ENCODE peak calls at places on chromosomes 4 and X, in seven cellular contexts. One of them, this sample, is unnamed.

GRCh38 chrX:120446503-120446902 is 22.6 kb downstream of the LAMP2 start:
- DNase-seq in GM12892: no peak
- DNase-seq in H1: no peak
- DNase-seq in K562: no peak
- DNase-seq in SK-N-SH: no peak
- DNase-seq in HepG2: no peak
- DNase-seq in GM12878: no peak
- DNase-seq in this sample: no peak

GRCh38 chr4:89539374-89539773 is 231.8 kb upstream of the GPRIN3 start:
- DNase-seq in GM12892: no peak
- DNase-seq in H1: no peak
- DNase-seq in K562: no peak
- DNase-seq in SK-N-SH: no peak
- DNase-seq in HepG2: no peak
- DNase-seq in GM12878: no peak
- DNase-seq in this sample: no peak

GRCh38 chr4:165947019-165947418 is 74.0 kb downstream of the TLL1 start:
- DNase-seq in GM12892: no peak
- DNase-seq in H1: no peak
- DNase-seq in K562: no peak
- DNase-seq in SK-N-SH: no peak
- DNase-seq in HepG2: no peak
- DNase-seq in GM12878: no peak
- DNase-seq in this sample: no peak

GRCh38 chrX:133364201-133364600 is 51.1 kb downstream of the GPC4 start:
- DNase-seq in GM12892: no peak
- DNase-seq in H1: no peak
- DNase-seq in K562: no peak
- DNase-seq in SK-N-SH: no peak
- DNase-seq in HepG2: no peak
- DNase-seq in GM12878: no peak
- DNase-seq in this sample: no peak

GRCh38 chr4:76156635-76157034 is 8.4 kb upstream of the NUP54 start:
- DNase-seq in GM12892: no peak
- DNase-seq in H1: no peak
- DNase-seq in K562: no peak
- DNase-seq in SK-N-SH: no peak
- DNase-seq in HepG2: no peak
- DNase-seq in GM12878: no peak
- DNase-seq in this sample: no peak

GRCh38 chr4:147371661-147372060 is 109.2 kb upstream of the EDNRA start:
- DNase-seq in GM12892: no peak
- DNase-seq in H1: no peak
- DNase-seq in K562: no peak
- DNase-seq in SK-N-SH: no peak
- DNase-seq in HepG2: no peak
- DNase-seq in GM12878: no peak
- DNase-seq in this sample: no peak

GRCh38 chr4:153748378-153748777 is 11.4 kb downstream of the RNF175 start:
- DNase-seq in GM12892: no peak
- DNase-seq in H1: no peak
- DNase-seq in K562: no peak
- DNase-seq in SK-N-SH: peak
- DNase-seq in HepG2: no peak
- DNase-seq in GM12878: no peak
- DNase-seq in this sample: no peak

GRCh38 chr4:12538162-12538561 is 946.0 kb downstream of the RAB28 start:
- DNase-seq in GM12892: no peak
- DNase-seq in H1: no peak
- DNase-seq in K562: no peak
- DNase-seq in SK-N-SH: no peak
- DNase-seq in HepG2: no peak
- DNase-seq in GM12878: no peak
- DNase-seq in this sample: no peak

GRCh38 chr4:6420036-6420435 is 52.4 kb downstream of the PPP2R2C start:
- DNase-seq in GM12892: no peak
- DNase-seq in H1: no peak
- DNase-seq in K562: no peak
- DNase-seq in SK-N-SH: no peak
- DNase-seq in HepG2: no peak
- DNase-seq in GM12878: no peak
- DNase-seq in this sample: no peak

GRCh38 chrX:137028699-137029098 is 5.1 kb downstream of the GPR101 start:
- DNase-seq in GM12892: no peak
- DNase-seq in H1: no peak
- DNase-seq in K562: no peak
- DNase-seq in SK-N-SH: no peak
- DNase-seq in HepG2: no peak
- DNase-seq in GM12878: no peak
- DNase-seq in this sample: no peak

GRCh38 chr4:186553717-186554116 is 1.6 kb downstream of the MTNR1A start:
- DNase-seq in GM12892: no peak
- DNase-seq in H1: no peak
- DNase-seq in K562: no peak
- DNase-seq in SK-N-SH: no peak
- DNase-seq in HepG2: no peak
- DNase-seq in GM12878: no peak
- DNase-seq in this sample: no peak

GRCh38 chr4:186554890-186555827 is at the start of gene MTNR1A:
- DNase-seq in GM12892: no peak
- DNase-seq in H1: peak
- DNase-seq in K562: no peak
- DNase-seq in SK-N-SH: peak
- DNase-seq in HepG2: no peak
- DNase-seq in GM12878: no peak
- DNase-seq in this sample: no peak

GRCh38 chr4:186557061-186557460 is 1.7 kb upstream of the MTNR1A start:
- DNase-seq in GM12892: no peak
- DNase-seq in H1: no peak
- DNase-seq in K562: no peak
- DNase-seq in SK-N-SH: no peak
- DNase-seq in HepG2: no peak
- DNase-seq in GM12878: no peak
- DNase-seq in this sample: no peak

GRCh38 chr4:186551849-186552248 is 3.5 kb downstream of the MTNR1A start:
- DNase-seq in GM12892: no peak
- DNase-seq in H1: no peak
- DNase-seq in K562: no peak
- DNase-seq in SK-N-SH: no peak
- DNase-seq in HepG2: no peak
- DNase-seq in GM12878: no peak
- DNase-seq in this sample: no peak

GRCh38 chr4:186554485-186554884 is 882 bp downstream of the MTNR1A start:
- DNase-seq in GM12892: no peak
- DNase-seq in H1: no peak
- DNase-seq in K562: no peak
- DNase-seq in SK-N-SH: no peak
- DNase-seq in HepG2: peak
- DNase-seq in GM12878: no peak
- DNase-seq in this sample: no peak
- TF ChIP-seq POLR2AphosphoS5 in GM12892: no peak
- TF ChIP-seq POLR2AphosphoS5 in H1: no peak
- TF ChIP-seq POLR2AphosphoS5 in K562: no peak
- TF ChIP-seq POLR2AphosphoS5 in SK-N-SH: no peak
- TF ChIP-seq POLR2AphosphoS5 in HepG2: no peak
- TF ChIP-seq POLR2AphosphoS5 in GM12878: no peak
- TF ChIP-seq POLR2AphosphoS5 in this sample: no peak

GRCh38 chr4:37781134-37781455 is 45.4 kb upstream of the PGM2 start:
- DNase-seq in GM12892: no peak
- DNase-seq in H1: no peak
- DNase-seq in K562: no peak
- DNase-seq in SK-N-SH: no peak
- DNase-seq in HepG2: no peak
- DNase-seq in GM12878: no peak
- DNase-seq in this sample: no peak
- TF ChIP-seq TAF1 in GM12892: no peak
- TF ChIP-seq TAF1 in H1: no peak
- TF ChIP-seq TAF1 in K562: no peak
- TF ChIP-seq TAF1 in SK-N-SH: no peak
- TF ChIP-seq TAF1 in HepG2: no peak
- TF ChIP-seq TAF1 in GM12878: no peak
- TF ChIP-seq TAF1 in this sample: no peak

GRCh38 chr4:67292649-67293048 is 252.7 kb downstream of the CENPC start:
- DNase-seq in GM12892: no peak
- DNase-seq in H1: no peak
- DNase-seq in K562: no peak
- DNase-seq in SK-N-SH: no peak
- DNase-seq in HepG2: no peak
- DNase-seq in GM12878: no peak
- DNase-seq in this sample: no peak

GRCh38 chr4:67291639-67292038 is 253.7 kb downstream of the CENPC start:
- DNase-seq in GM12892: no peak
- DNase-seq in H1: no peak
- DNase-seq in K562: no peak
- DNase-seq in SK-N-SH: no peak
- DNase-seq in HepG2: no peak
- DNase-seq in GM12878: no peak
- DNase-seq in this sample: no peak

GRCh38 chr4:67286724-67287123 is 258.6 kb downstream of the CENPC start:
- DNase-seq in GM12892: no peak
- DNase-seq in H1: no peak
- DNase-seq in K562: no peak
- DNase-seq in SK-N-SH: no peak
- DNase-seq in HepG2: no peak
- DNase-seq in GM12878: no peak
- DNase-seq in this sample: no peak

GRCh38 chr4:67288964-67289363 is 256.3 kb downstream of the CENPC start:
- DNase-seq in GM12892: no peak
- DNase-seq in H1: peak
- DNase-seq in K562: peak
- DNase-seq in SK-N-SH: peak
- DNase-seq in HepG2: peak
- DNase-seq in GM12878: no peak
- DNase-seq in this sample: peak

DNA sequence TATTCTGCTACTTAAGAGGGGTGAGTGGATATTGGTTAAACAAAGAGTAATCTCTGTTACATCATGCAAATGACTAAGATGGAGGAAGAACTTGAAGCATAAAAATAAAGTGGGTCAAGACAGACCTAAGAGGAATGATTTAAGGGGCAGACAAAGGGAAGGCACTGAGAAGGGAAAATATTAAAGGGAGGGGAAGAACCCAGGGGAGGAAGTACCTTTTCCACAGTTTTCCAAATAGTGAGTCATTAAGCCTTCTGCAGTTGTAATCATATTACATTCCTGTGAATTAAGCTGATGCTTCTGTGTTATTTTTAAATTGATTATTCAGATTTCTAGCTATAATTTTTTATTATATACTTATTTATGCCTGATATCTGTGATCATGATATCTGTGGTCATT is 253.3 kb downstream of the CENPC start:
- DNase-seq in GM12892: no peak
- DNase-seq in H1: no peak
- DNase-seq in K562: no peak
- DNase-seq in SK-N-SH: no peak
- DNase-seq in HepG2: no peak
- DNase-seq in GM12878: no peak
- DNase-seq in this sample: no peak
- TF ChIP-seq POLR2AphosphoS5 in GM12892: no peak
- TF ChIP-seq POLR2AphosphoS5 in H1: no peak
- TF ChIP-seq POLR2AphosphoS5 in K562: no peak
- TF ChIP-seq POLR2AphosphoS5 in SK-N-SH: no peak
- TF ChIP-seq POLR2AphosphoS5 in HepG2: no peak
- TF ChIP-seq POLR2AphosphoS5 in GM12878: no peak
- TF ChIP-seq POLR2AphosphoS5 in this sample: no peak

GRCh38 chrX:129695535-129695934 is 40.8 kb upstream of the APLN start:
- DNase-seq in GM12892: no peak
- DNase-seq in H1: no peak
- DNase-seq in K562: no peak
- DNase-seq in SK-N-SH: no peak
- DNase-seq in HepG2: no peak
- DNase-seq in GM12878: no peak
- DNase-seq in this sample: no peak

GRCh38 chrX:129693343-129693742 is 38.6 kb upstream of the APLN start:
- DNase-seq in GM12892: no peak
- DNase-seq in H1: no peak
- DNase-seq in K562: no peak
- DNase-seq in SK-N-SH: no peak
- DNase-seq in HepG2: peak
- DNase-seq in GM12878: no peak
- DNase-seq in this sample: no peak

GRCh38 chrX:129695937-129696336 is 41.2 kb upstream of the APLN start:
- DNase-seq in GM12892: no peak
- DNase-seq in H1: no peak
- DNase-seq in K562: no peak
- DNase-seq in SK-N-SH: no peak
- DNase-seq in HepG2: no peak
- DNase-seq in GM12878: no peak
- DNase-seq in this sample: no peak

GRCh38 chrX:129696463-129697155 is 41.9 kb upstream of the APLN start:
- DNase-seq in GM12892: no peak
- DNase-seq in H1: no peak
- DNase-seq in K562: no peak
- DNase-seq in SK-N-SH: no peak
- DNase-seq in HepG2: no peak
- DNase-seq in GM12878: no peak
- DNase-seq in this sample: no peak

GRCh38 chrX:129694805-129695204 is 40.0 kb upstream of the APLN start:
- DNase-seq in GM12892: no peak
- DNase-seq in H1: no peak
- DNase-seq in K562: no peak
- DNase-seq in SK-N-SH: no peak
- DNase-seq in HepG2: no peak
- DNase-seq in GM12878: no peak
- DNase-seq in this sample: no peak
- TF ChIP-seq TAF1 in GM12892: no peak
- TF ChIP-seq TAF1 in H1: no peak
- TF ChIP-seq TAF1 in K562: no peak
- TF ChIP-seq TAF1 in SK-N-SH: no peak
- TF ChIP-seq TAF1 in HepG2: no peak
- TF ChIP-seq TAF1 in GM12878: no peak
- TF ChIP-seq TAF1 in this sample: no peak

DNA sequence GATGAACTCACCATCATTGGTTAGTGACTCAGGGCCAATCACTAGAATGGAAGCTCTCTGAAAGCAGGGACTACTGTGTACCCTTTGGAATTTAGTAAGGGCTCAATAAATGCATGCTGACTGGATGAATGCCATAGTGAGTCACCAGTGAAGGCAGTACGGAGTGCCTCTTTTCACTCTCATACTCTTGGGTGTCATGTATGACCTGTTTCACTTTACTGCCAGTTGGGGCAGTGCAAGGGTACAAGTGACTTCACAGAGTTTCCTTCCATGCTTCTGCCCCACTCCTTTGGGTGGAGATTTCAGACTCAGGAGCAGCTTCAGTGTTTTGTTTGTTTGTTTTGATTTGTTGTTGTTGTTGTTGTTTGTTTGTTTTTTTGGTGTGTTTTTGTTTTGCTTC is 57.7 kb downstream of the SOX3 start:
- DNase-seq in GM12892: no peak
- DNase-seq in H1: no peak
- DNase-seq in K562: no peak
- DNase-seq in SK-N-SH: no peak
- DNase-seq in HepG2: no peak
- DNase-seq in GM12878: no peak
- DNase-seq in this sample: no peak
- TF ChIP-seq POLR2AphosphoS5 in GM12892: no peak
- TF ChIP-seq POLR2AphosphoS5 in H1: no peak
- TF ChIP-seq POLR2AphosphoS5 in K562: no peak
- TF ChIP-seq POLR2AphosphoS5 in SK-N-SH: no peak
- TF ChIP-seq POLR2AphosphoS5 in HepG2: no peak
- TF ChIP-seq POLR2AphosphoS5 in GM12878: no peak
- TF ChIP-seq POLR2AphosphoS5 in this sample: no peak

GRCh38 chr4:3670521-3671519 is 95.4 kb upstream of the ADRA2C start:
- DNase-seq in GM12892: no peak
- DNase-seq in H1: no peak
- DNase-seq in K562: no peak
- DNase-seq in SK-N-SH: no peak
- DNase-seq in HepG2: no peak
- DNase-seq in GM12878: no peak
- DNase-seq in this sample: no peak
- TF ChIP-seq TAF1 in GM12892: no peak
- TF ChIP-seq TAF1 in H1: no peak
- TF ChIP-seq TAF1 in K562: no peak
- TF ChIP-seq TAF1 in SK-N-SH: no peak
- TF ChIP-seq TAF1 in HepG2: no peak
- TF ChIP-seq TAF1 in GM12878: no peak
- TF ChIP-seq TAF1 in this sample: no peak